ENCODE peak calls at places on chromosomes 2 and 18, in four cellular contexts. D, B, J and E are unnamed samples. For H3K4me1, the result is how much of the 10 kb centered on the place peaks cover.

GRCh38 chr2:12397861-12398260 is 318.9 kb upstream of the TRIB2 start:
- DNase-seq in B (no peak), J (no peak), D (no peak), E (no peak)

GRCh38 chr2:55010149-55010591 is 40.1 kb downstream of the RTN4 start:
- DNase-seq in J (no peak), D (peak), B (peak), E (peak)

GRCh38 chr18:29651121-29651675 is 1391.3 kb downstream of the DSC3 start:
- DNase-seq in J (no peak), B (no peak), D (no peak), E (no peak)

GRCh38 chr2:68463287-68463877 is 3.7 kb downstream of the FBXO48 start:
- DNase-seq in J (no peak), D (no peak), B (peak), E (no peak)

GRCh38 chr2:65367517-65367916 is 64.9 kb downstream of the SPRED2 start:
- DNase-seq in J (no peak), B (peak), D (no peak), E (no peak)

GRCh38 chr2:118088051-118089014 is at the start of gene INSIG2:
- DNase-seq in J (peak), B (peak), D (peak), E (peak)

GRCh38 chr2:230410861-230411464 is 5.0 kb upstream of the SP100 start:
- DNase-seq in D (no peak), B (no peak), J (peak), E (no peak)

GRCh38 chr2:47656715-47657600 is 126.0 kb upstream of the MSH6 start:
- DNase-seq in D (no peak), B (no peak), J (no peak), E (no peak)

GRCh38 chr2:109475531-109476210 is 138.1 kb downstream of the SEPTIN10 start:
- DNase-seq in J (no peak), D (no peak), B (peak), E (no peak)

GRCh38 chr2:53509827-53510785 is 257.5 kb upstream of the CHAC2 start:
- DNase-seq in B (no peak), D (peak), J (no peak), E (no peak)

GRCh38 chr2:84474176-84474575 is 15.1 kb upstream of the SUCLG1 start:
- DNase-seq in J (no peak), B (no peak), D (no peak), E (no peak)

GRCh38 chr2:21367421-21367820 is 243.7 kb downstream of the TDRD15 start:
- DNase-seq in B (peak), D (no peak), J (no peak), E (no peak)

GRCh38 chr2:68994864-68995263 is 18.1 kb upstream of the ANTXR1 start:
- DNase-seq in J (no peak), D (no peak), B (peak), E (peak)

GRCh38 chr2:229920011-229920781 is 1.6 kb downstream of the TRIP12 start:
- DNase-seq in B (peak), J (no peak), D (no peak), E (no peak)

GRCh38 chr2:57180042-57180567 is 866.5 kb upstream of the VRK2 start:
- DNase-seq in D (no peak), B (peak), J (no peak), E (no peak)

GRCh38 chr2:191675807-191676667 is 1.9 kb upstream of the NABP1 start:
- DNase-seq in J (no peak), D (peak), B (no peak), E (no peak)

GRCh38 chr2:170814551-170815245 is 2.0 kb upstream of the GAD1 start:
- DNase-seq in B (no peak), J (peak), D (no peak), E (no peak)

GRCh38 chr2:236848467-236848866 is 237.2 kb upstream of the COPS8 start:
- DNase-seq in J (no peak), D (no peak), B (no peak), E (no peak)

GRCh38 chr18:21686282-21687105 is 18.1 kb downstream of the ABHD3 start:
- DNase-seq in J (no peak), B (peak), D (no peak), E (no peak)

GRCh38 chr2:220696280-220696669 is 875.8 kb downstream of the EPHA4 start:
- DNase-seq in B (no peak), J (no peak), D (no peak), E (no peak)

GRCh38 chr18:43007365-43007764 is 108.1 kb downstream of the RIT2 start:
- DNase-seq in J (no peak), D (no peak), B (no peak), E (no peak)

GRCh38 chr2:231602874-231603467 is 10.3 kb downstream of the TEX44 start:
- DNase-seq in D (no peak), J (no peak), B (no peak), E (no peak)

GRCh38 chr2:231996797-231997555 is 35.5 kb downstream of the DIS3L2 start:
- DNase-seq in D (no peak), B (no peak), J (no peak), E (no peak)

GRCh38 chr2:167100526-167100925 is 212.2 kb downstream of the XIRP2 start:
- DNase-seq in J (no peak), D (no peak), B (no peak), E (no peak)

GRCh38 chr18:68735498-68736343 is 20.8 kb upstream of the TMX3 start:
- DNase-seq in D (no peak), B (peak), J (no peak), E (no peak)

GRCh38 chr2:156065912-156066311 is 266.6 kb downstream of the NR4A2 start:
- DNase-seq in B (no peak), J (no peak), D (no peak), E (no peak)

GRCh38 chr2:185876234-185876633 is 137.6 kb downstream of the FSIP2 start:
- DNase-seq in D (no peak), B (no peak), J (no peak), E (no peak)

GRCh38 chr2:226664140-226664539 is 135.5 kb downstream of the IRS1 start:
- DNase-seq in D (no peak), J (no peak), B (no peak), E (no peak)
- H3K4me1 ChIP-seq in D (under half), J (under half), B (under half), E (under half)

DNA sequence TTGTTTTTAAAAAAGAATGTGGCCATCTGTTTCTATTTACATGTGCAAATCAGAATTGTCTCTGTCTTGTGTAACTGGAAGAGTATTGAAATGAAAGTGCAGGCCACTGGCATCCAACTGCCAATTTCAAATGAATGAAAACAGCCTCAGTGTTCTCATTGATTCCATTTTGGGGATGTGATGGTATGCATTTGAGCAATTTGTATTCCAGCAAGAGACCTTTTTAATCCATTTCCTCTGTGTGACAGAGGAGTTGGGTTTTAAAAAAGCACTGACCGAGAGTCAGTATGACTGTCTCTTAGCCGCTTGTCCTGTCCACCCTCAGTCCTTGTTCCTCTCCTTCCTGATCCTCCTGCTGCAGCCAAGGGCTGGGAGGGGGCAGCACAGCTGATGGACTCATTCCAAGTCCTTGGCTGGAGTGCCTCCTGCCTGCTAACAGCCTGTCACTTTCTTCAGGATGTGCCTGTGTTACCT is 50.0 kb downstream of the ASAP2 start:
- DNase-seq in J (no peak), D (no peak), B (no peak), E (no peak)
- H3K4me1 ChIP-seq in J (half or more), D (half or more), B (under half), E (under half)

DNA sequence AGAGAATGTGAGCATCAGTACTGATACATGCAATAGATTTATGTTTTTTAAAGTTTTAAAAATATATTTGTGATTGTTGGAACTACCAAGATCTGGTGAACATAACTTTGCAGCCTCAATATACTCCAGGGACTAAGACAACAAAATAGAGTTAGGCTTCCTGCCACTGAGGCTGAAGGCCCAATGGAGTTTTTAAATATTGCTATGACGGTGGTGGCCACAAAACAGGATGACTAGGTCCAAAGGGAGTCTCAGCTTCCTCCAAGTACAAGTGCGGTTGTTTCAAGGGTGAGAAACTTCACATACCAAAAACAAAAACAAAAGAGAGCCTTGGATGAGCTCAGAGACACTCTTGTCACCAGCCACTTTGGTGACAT is 72.9 kb downstream of the CCBE1 start:
- DNase-seq in D (no peak), J (peak), B (no peak), E (peak)
- H3K4me1 ChIP-seq in D (under half), J (under half), B (under half), E (under half)

GRCh38 chr2:127709336-127709735 is 8.0 kb downstream of the SFT2D3 start:
- DNase-seq in J (peak), B (no peak), D (no peak), E (no peak)
- H3K4me1 ChIP-seq in J (under half), B (under half), D (under half), E (under half)

DNA sequence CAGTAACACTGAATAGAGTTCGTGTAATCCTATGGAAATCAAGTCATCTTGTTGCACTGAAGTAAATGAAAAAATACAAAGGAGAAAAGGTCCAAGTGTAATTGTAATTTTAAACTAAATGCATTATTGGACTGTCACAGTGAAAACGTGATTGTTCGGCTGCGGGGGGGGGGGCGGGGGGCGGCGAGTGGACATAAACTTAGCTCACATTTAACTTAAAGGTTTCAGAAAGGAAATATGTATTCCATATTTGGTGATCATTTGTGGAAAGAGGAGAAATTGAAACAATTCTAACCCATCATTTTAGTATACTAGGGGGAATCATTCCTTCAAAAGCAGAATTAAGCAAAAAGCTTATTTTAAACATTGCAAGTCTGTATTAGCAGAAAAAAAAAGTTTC is 144.6 kb downstream of the MEIS1 start:
- DNase-seq in J (no peak), B (peak), D (no peak), E (no peak)
- H3K4me1 ChIP-seq in J (under half), B (under half), D (under half), E (under half)

DNA sequence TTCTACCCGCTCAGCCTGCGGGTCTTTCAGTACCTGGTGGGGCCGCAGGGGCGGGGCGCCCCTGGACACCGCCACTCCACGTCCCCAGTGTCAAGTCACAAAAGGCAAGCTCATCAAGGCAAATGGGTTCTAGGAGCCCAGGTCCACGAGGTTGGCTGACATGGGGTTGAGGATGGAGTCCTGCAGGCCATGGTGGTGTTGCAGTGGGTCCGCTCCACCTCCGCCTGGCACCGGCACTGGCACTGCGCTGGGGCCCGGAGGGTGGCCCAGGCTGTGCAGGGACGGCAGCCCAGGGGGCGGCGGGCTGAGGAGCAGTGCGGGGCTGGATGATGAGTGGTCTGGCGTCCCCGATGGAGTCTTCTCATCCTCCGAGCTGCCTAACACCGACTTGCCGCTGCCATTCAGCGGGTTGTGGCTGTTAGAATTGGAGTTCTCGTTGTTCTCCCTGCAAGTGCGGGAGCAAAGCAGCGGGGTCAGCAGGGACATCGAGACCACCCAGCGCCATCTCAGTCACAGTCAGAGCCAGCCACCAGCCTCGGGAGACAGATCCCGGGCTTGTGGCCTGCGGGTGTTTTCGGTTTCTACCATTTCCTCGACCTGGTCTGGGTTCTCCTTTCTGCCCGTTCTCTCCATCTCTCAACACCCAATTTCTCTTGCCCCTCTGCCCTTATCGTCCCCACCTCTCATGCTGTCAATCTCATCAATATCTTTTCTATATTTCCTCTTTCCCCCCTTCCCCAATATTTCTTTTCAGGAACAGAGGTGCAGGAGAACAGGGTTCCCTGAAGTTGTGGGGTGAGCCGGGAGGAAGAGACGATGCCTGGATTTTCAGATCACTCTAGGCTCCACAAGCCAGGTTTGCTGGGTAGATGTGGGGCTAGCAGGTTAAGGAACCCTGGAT is 3.0 kb downstream of the SIX2 start:
- DNase-seq in D (no peak), J (no peak), B (no peak), E (no peak)
- H3K4me1 ChIP-seq in D (under half), J (half or more), B (under half), E (under half)